ENCODE peak calls at places on chromosomes 11 and 22, in four cellular contexts. J is NCI-H69, T is globus pallidus, R is Calu3. B is an unnamed sample.

GRCh38 chr22:36386351-36386899 is 1.3 kb downstream of the MYH9 start:
- DNase-seq in R (peak), T (peak), J (no peak), B (no peak)

GRCh38 chr22:46281866-46282678 is 14.3 kb downstream of the TTC38 start:
- DNase-seq in R (no peak), J (no peak), T (no peak), B (no peak)

GRCh38 chr11:131409307-131409706 is 38.9 kb downstream of the NTM start:
- DNase-seq in R (no peak), T (no peak), J (no peak), B (no peak)

GRCh38 chr11:119484741-119485605 is 62.0 kb upstream of the THY1 start:
- DNase-seq in J (peak), T (no peak), R (no peak), B (no peak)

GRCh38 chr11:111814106-111814505 is 47.9 kb upstream of the PPP2R1B start:
- DNase-seq in T (no peak), J (no peak), R (no peak), B (no peak)

GRCh38 chr11:117953029-117953671 is 23.9 kb upstream of the TMPRSS13 start:
- DNase-seq in T (no peak), J (peak), R (no peak), B (no peak)

GRCh38 chr11:34631297-34631696 is 10.4 kb downstream of the EHF start:
- DNase-seq in R (no peak), T (no peak), J (no peak), B (no peak)

GRCh38 chr11:1102221-1102971 is 27.7 kb downstream of the MUC2 start:
- DNase-seq in R (no peak), T (no peak), J (no peak), B (no peak)

GRCh38 chr11:131311746-131312145 is 58.7 kb upstream of the NTM start:
- DNase-seq in R (no peak), T (no peak), J (peak), B (no peak)

GRCh38 chr22:23888615-23889401 is 5.4 kb upstream of the MIF start:
- DNase-seq in T (peak), J (peak), R (no peak), B (no peak)

GRCh38 chr11:79363861-79364378 is 76.9 kb downstream of the TENM4 start:
- DNase-seq in R (no peak), J (no peak), T (no peak), B (no peak)

GRCh38 chr11:11389238-11389637 is 36.2 kb upstream of the CSNK2A3 start:
- DNase-seq in T (no peak), R (peak), J (peak), B (no peak)

GRCh38 chr22:21942407-21942895 is 10.2 kb downstream of the PPM1F start:
- DNase-seq in T (peak), J (no peak), R (peak), B (no peak)

GRCh38 chr11:11178671-11179070 is 174.4 kb downstream of the CSNK2A3 start:
- DNase-seq in R (no peak), J (no peak), T (no peak), B (no peak)

B was measured in D341Med.